ENCODE peak calls at places on chromosomes 6 and 20, in five cellular contexts. One of them, this sample, is unnamed.
A peak's percentile ranks its signal among the peaks of the same experiment; 100 is the strongest.

GRCh38 chr6:82022614-82023102 is 224.9 kb downstream of the IBTK start:
- DNase-seq in endothelial cell: no peak
- DNase-seq in GM13977: no peak
- DNase-seq in fibroblast of the aortic adventitia: peak; percentile 76
- DNase-seq in mammary epithelial cell: peak; percentile 94
- DNase-seq in this sample: no peak

GRCh38 chr20:52746768-52747167 is 225.4 kb upstream of the TSHZ2 start:
- DNase-seq in endothelial cell: no peak
- DNase-seq in GM13977: no peak
- DNase-seq in fibroblast of the aortic adventitia: no peak
- DNase-seq in mammary epithelial cell: no peak
- DNase-seq in this sample: no peak

GRCh38 chr20:47927385-47927851 is 142.1 kb upstream of the SULF2 start:
- DNase-seq in endothelial cell: no peak
- DNase-seq in GM13977: no peak
- DNase-seq in fibroblast of the aortic adventitia: peak; percentile 4
- DNase-seq in mammary epithelial cell: peak; percentile 100
- DNase-seq in this sample: no peak

GRCh38 chr6:43172127-43173007 is 1.3 kb downstream of the SRF start:
- DNase-seq in endothelial cell: peak; percentile 49
- DNase-seq in GM13977: peak; percentile 58
- DNase-seq in fibroblast of the aortic adventitia: peak; percentile 31
- DNase-seq in mammary epithelial cell: peak; percentile 47
- DNase-seq in this sample: peak; percentile 58

GRCh38 chr6:15313367-15313766 is 67.5 kb downstream of the JARID2 start:
- DNase-seq in endothelial cell: no peak
- DNase-seq in GM13977: no peak
- DNase-seq in fibroblast of the aortic adventitia: no peak
- DNase-seq in mammary epithelial cell: no peak
- DNase-seq in this sample: no peak

GRCh38 chr6:137650720-137651119 is 156.5 kb upstream of the OLIG3 start:
- DNase-seq in endothelial cell: no peak
- DNase-seq in GM13977: no peak
- DNase-seq in fibroblast of the aortic adventitia: no peak
- DNase-seq in mammary epithelial cell: no peak
- DNase-seq in this sample: no peak

GRCh38 chr20:10603971-10604864 is 69.6 kb downstream of the JAG1 start:
- DNase-seq in endothelial cell: no peak
- DNase-seq in GM13977: no peak
- DNase-seq in fibroblast of the aortic adventitia: peak; percentile 89
- DNase-seq in mammary epithelial cell: peak; percentile 86
- DNase-seq in this sample: no peak

GRCh38 chr6:26026833-26027490 is 60.3 kb upstream of the HFE start:
- DNase-seq in endothelial cell: peak; percentile 76
- DNase-seq in GM13977: peak; percentile 63
- DNase-seq in fibroblast of the aortic adventitia: peak; percentile 96
- DNase-seq in mammary epithelial cell: peak; percentile 97
- DNase-seq in this sample: peak; percentile 63

GRCh38 chr20:8670900-8671229 is 398.0 kb upstream of the PLCB4 start:
- DNase-seq in endothelial cell: no peak
- DNase-seq in GM13977: no peak
- DNase-seq in fibroblast of the aortic adventitia: no peak
- DNase-seq in mammary epithelial cell: no peak
- DNase-seq in this sample: no peak

GRCh38 chr20:64053841-64054661 is 4.6 kb upstream of the SOX18 start:
- DNase-seq in endothelial cell: peak; percentile 71
- DNase-seq in GM13977: peak; percentile 64
- DNase-seq in fibroblast of the aortic adventitia: peak; percentile 67
- DNase-seq in mammary epithelial cell: no peak
- DNase-seq in this sample: peak; percentile 70

GRCh38 chr6:4962905-4963304 is 40.9 kb downstream of the RPP40 start:
- DNase-seq in endothelial cell: no peak
- DNase-seq in GM13977: no peak
- DNase-seq in fibroblast of the aortic adventitia: no peak
- DNase-seq in mammary epithelial cell: no peak
- DNase-seq in this sample: no peak

GRCh38 chr6:37456126-37456525 is 23.1 kb downstream of the CMTR1 start:
- DNase-seq in endothelial cell: no peak
- DNase-seq in GM13977: no peak
- DNase-seq in fibroblast of the aortic adventitia: peak; percentile 76
- DNase-seq in mammary epithelial cell: peak; percentile 11
- DNase-seq in this sample: no peak

GRCh38 chr6:166806962-166807757 is 149.2 kb downstream of the RNASET2 start:
- DNase-seq in endothelial cell: no peak
- DNase-seq in GM13977: no peak
- DNase-seq in fibroblast of the aortic adventitia: no peak
- DNase-seq in mammary epithelial cell: no peak
- DNase-seq in this sample: no peak

GRCh38 chr6:19137419-19138035 is 699.6 kb upstream of the ID4 start:
- DNase-seq in endothelial cell: no peak
- DNase-seq in GM13977: no peak
- DNase-seq in fibroblast of the aortic adventitia: no peak
- DNase-seq in mammary epithelial cell: no peak
- DNase-seq in this sample: no peak

GRCh38 chr6:118283759-118284158 is 264.3 kb upstream of the PLN start:
- DNase-seq in endothelial cell: peak; percentile 44
- DNase-seq in GM13977: peak; percentile 18
- DNase-seq in fibroblast of the aortic adventitia: peak; percentile 79
- DNase-seq in mammary epithelial cell: peak; percentile 56
- DNase-seq in this sample: peak; percentile 30

GRCh38 chr6:108091288-108091687 is 16.7 kb upstream of the OSTM1 start:
- DNase-seq in endothelial cell: no peak
- DNase-seq in GM13977: no peak
- DNase-seq in fibroblast of the aortic adventitia: no peak
- DNase-seq in mammary epithelial cell: no peak
- DNase-seq in this sample: no peak

GRCh38 chr6:27500177-27500576 is 27.3 kb upstream of the ZNF184 start:
- DNase-seq in endothelial cell: no peak
- DNase-seq in GM13977: no peak
- DNase-seq in fibroblast of the aortic adventitia: no peak
- DNase-seq in mammary epithelial cell: no peak
- DNase-seq in this sample: no peak

GRCh38 chr6:1624071-1624847 is 14.5 kb downstream of the FOXC1 start:
- DNase-seq in endothelial cell: peak; percentile 42
- DNase-seq in GM13977: peak; percentile 76
- DNase-seq in fibroblast of the aortic adventitia: peak; percentile 47
- DNase-seq in mammary epithelial cell: no peak
- DNase-seq in this sample: peak; percentile 87

GRCh38 chr6:104955927-104956662 is 812 bp upstream of the LIN28B start:
- DNase-seq in endothelial cell: peak; percentile 69
- DNase-seq in GM13977: no peak
- DNase-seq in fibroblast of the aortic adventitia: no peak
- DNase-seq in mammary epithelial cell: no peak
- DNase-seq in this sample: no peak

GRCh38 chr6:42778072-42778471 is 3.8 kb upstream of the BICRAL start:
- DNase-seq in endothelial cell: no peak
- DNase-seq in GM13977: no peak
- DNase-seq in fibroblast of the aortic adventitia: no peak
- DNase-seq in mammary epithelial cell: no peak
- DNase-seq in this sample: no peak

GRCh38 chr6:43095939-43096338 is 19.8 kb downstream of the PTK7 start:
- DNase-seq in endothelial cell: no peak
- DNase-seq in GM13977: no peak
- DNase-seq in fibroblast of the aortic adventitia: no peak
- DNase-seq in mammary epithelial cell: no peak
- DNase-seq in this sample: no peak

DNA sequence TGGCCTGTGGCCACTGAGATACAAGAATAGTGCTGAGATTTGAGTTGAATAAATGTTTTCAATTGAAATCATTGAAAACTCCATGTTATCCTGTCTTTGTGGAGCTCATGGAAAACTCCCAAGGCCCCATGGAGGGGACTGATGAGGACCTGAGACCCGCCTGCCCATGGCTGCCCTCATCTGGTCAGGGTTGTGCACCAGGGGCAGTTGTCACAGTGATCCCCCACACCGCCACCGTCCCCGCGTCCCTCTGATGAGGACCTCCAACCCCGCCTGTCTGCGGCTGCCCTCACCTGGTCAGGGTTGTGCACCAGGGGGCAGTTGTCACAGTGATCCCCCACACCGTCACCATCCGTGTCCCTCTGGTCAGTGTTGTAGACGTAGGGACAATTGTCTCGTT is 27.8 kb downstream of the THBS2 start:
- DNase-seq in endothelial cell: no peak
- DNase-seq in GM13977: no peak
- DNase-seq in fibroblast of the aortic adventitia: no peak
- DNase-seq in mammary epithelial cell: no peak
- DNase-seq in this sample: no peak
- TF ChIP-seq CTCF in endothelial cell: no peak
- TF ChIP-seq CTCF in GM13977: no peak
- TF ChIP-seq CTCF in fibroblast of the aortic adventitia: no peak
- TF ChIP-seq CTCF in mammary epithelial cell: no peak
- TF ChIP-seq CTCF in this sample: no peak

DNA sequence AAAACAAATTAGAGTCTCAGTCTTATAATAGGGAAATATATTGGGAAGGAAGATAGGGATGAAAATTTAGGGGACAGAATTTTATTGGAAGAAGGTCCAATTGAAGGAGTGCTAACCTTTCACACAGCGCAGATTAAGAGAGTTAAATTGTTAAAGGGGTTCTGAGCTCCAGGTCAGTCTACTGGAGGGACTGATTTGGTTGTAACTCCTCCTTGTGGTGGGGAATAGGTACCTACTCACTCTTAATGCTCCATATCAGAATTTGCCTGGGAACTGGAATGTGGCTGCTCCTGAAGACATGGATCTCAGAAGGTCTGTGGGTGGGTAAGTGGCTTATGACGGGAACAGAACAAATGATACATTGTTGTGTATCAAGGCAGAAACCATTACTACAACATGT is 143.5 kb downstream of the FLRT3 start:
- DNase-seq in endothelial cell: no peak
- DNase-seq in GM13977: no peak
- DNase-seq in fibroblast of the aortic adventitia: no peak
- DNase-seq in mammary epithelial cell: peak; percentile 12
- DNase-seq in this sample: no peak
- TF ChIP-seq CTCF in endothelial cell: no peak
- TF ChIP-seq CTCF in GM13977: no peak
- TF ChIP-seq CTCF in fibroblast of the aortic adventitia: peak; percentile 24
- TF ChIP-seq CTCF in mammary epithelial cell: peak; percentile 13
- TF ChIP-seq CTCF in this sample: no peak

DNA sequence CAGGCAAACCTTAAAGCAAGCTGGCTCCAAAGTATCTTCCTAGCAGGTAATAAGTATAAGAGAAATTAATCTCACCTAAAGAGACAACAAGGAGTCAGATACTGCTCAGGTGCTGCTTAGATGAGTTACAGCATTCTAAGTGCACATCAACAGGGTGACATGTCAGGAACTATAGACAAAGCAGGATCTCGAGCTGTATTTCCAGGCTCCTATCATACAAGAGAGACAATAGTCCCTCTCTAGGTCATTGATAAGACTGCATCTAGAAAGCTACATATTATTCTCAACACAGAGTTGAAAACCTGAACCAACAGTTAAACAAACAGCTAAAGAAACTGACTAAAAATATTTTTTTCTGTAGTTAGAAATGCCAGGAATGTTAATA is 3.9 kb downstream of the PTPRK start:
- DNase-seq in endothelial cell: no peak
- DNase-seq in GM13977: no peak
- DNase-seq in fibroblast of the aortic adventitia: no peak
- DNase-seq in mammary epithelial cell: no peak
- DNase-seq in this sample: no peak
- TF ChIP-seq CTCF in endothelial cell: peak; percentile 31
- TF ChIP-seq CTCF in GM13977: no peak
- TF ChIP-seq CTCF in fibroblast of the aortic adventitia: peak; percentile 12
- TF ChIP-seq CTCF in mammary epithelial cell: peak; percentile 33
- TF ChIP-seq CTCF in this sample: no peak

GRCh38 chr20:58359441-58359840 is 29.6 kb upstream of the VAPB start:
- DNase-seq in endothelial cell: no peak
- DNase-seq in GM13977: no peak
- DNase-seq in fibroblast of the aortic adventitia: peak; percentile 12
- DNase-seq in mammary epithelial cell: no peak
- DNase-seq in this sample: no peak
- TF ChIP-seq CTCF in endothelial cell: no peak
- TF ChIP-seq CTCF in GM13977: no peak
- TF ChIP-seq CTCF in fibroblast of the aortic adventitia: no peak
- TF ChIP-seq CTCF in mammary epithelial cell: no peak
- TF ChIP-seq CTCF in this sample: no peak

GRCh38 chr6:41691426-41692079 is 43.9 kb downstream of the TFEB start:
- DNase-seq in endothelial cell: no peak
- DNase-seq in GM13977: no peak
- DNase-seq in fibroblast of the aortic adventitia: no peak
- DNase-seq in mammary epithelial cell: no peak
- DNase-seq in this sample: no peak
- TF ChIP-seq CTCF in endothelial cell: no peak
- TF ChIP-seq CTCF in GM13977: no peak
- TF ChIP-seq CTCF in fibroblast of the aortic adventitia: no peak
- TF ChIP-seq CTCF in mammary epithelial cell: no peak
- TF ChIP-seq CTCF in this sample: no peak

DNA sequence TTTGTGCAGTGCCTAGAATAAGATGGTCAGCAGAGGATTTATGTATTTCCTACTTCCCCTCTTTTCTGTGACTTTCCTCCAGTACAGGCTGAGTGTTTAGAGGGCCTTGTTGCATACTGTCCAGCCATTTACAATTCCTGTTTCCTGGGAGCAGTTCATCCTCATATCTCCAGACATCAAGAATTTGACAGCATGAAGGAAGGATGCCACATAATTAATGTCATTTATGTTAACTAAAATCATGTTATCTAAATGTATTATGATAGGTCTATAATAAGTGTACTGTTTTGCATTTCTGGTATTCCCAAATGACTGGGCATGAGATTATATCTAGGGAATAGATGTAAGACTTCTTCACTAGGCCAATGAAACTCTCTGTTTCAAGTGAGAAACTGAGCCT is 167.5 kb downstream of the EPM2A start:
- DNase-seq in endothelial cell: no peak
- DNase-seq in GM13977: no peak
- DNase-seq in fibroblast of the aortic adventitia: no peak
- DNase-seq in mammary epithelial cell: no peak
- DNase-seq in this sample: no peak
- TF ChIP-seq CTCF in endothelial cell: no peak
- TF ChIP-seq CTCF in GM13977: no peak
- TF ChIP-seq CTCF in fibroblast of the aortic adventitia: no peak
- TF ChIP-seq CTCF in mammary epithelial cell: no peak
- TF ChIP-seq CTCF in this sample: no peak

GRCh38 chr6:70411948-70412796 is 1.1 kb upstream of the FAM135A start:
- DNase-seq in endothelial cell: no peak
- DNase-seq in GM13977: no peak
- DNase-seq in fibroblast of the aortic adventitia: no peak
- DNase-seq in mammary epithelial cell: no peak
- DNase-seq in this sample: no peak

GRCh38 chr6:70413829-70414494 is 654 bp downstream of the FAM135A start:
- DNase-seq in endothelial cell: no peak
- DNase-seq in GM13977: peak; percentile 34
- DNase-seq in fibroblast of the aortic adventitia: peak; percentile 10
- DNase-seq in mammary epithelial cell: peak; percentile 36
- DNase-seq in this sample: peak; percentile 23

GRCh38 chr6:70411542-70411941 is 1.8 kb upstream of the FAM135A start:
- DNase-seq in endothelial cell: no peak
- DNase-seq in GM13977: no peak
- DNase-seq in fibroblast of the aortic adventitia: no peak
- DNase-seq in mammary epithelial cell: no peak
- DNase-seq in this sample: no peak

GRCh38 chr6:70413114-70413828 is at the start of gene FAM135A:
- DNase-seq in endothelial cell: peak; percentile 98
- DNase-seq in GM13977: peak; percentile 96
- DNase-seq in fibroblast of the aortic adventitia: peak; percentile 98
- DNase-seq in mammary epithelial cell: peak; percentile 99
- DNase-seq in this sample: peak; percentile 98

DNA sequence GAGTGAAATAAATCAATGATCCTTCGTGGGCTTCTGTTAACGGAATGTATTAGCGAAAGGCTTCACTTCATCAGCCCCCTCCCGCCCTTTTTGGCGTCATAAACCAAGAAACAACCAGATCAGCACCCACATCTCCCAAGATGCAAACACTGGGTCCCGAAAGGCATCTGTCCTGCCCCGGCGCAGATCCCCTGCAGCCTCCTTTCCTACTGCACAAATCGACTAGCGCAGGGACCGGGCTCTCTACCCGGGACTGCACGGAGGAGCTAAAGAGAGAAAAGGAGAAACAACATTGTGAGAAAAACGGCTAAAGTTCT is 553 bp upstream of the FAM135A start:
- DNase-seq in endothelial cell: no peak
- DNase-seq in GM13977: no peak
- DNase-seq in fibroblast of the aortic adventitia: no peak
- DNase-seq in mammary epithelial cell: no peak
- DNase-seq in this sample: no peak
- TF ChIP-seq CTCF in endothelial cell: no peak
- TF ChIP-seq CTCF in GM13977: no peak
- TF ChIP-seq CTCF in fibroblast of the aortic adventitia: no peak
- TF ChIP-seq CTCF in mammary epithelial cell: no peak
- TF ChIP-seq CTCF in this sample: no peak